ENCODE peak calls at places on chromosomes 1 and 21, in five cellular contexts. Q, X, F, H and T are unnamed samples.
A peak's percentile ranks its signal among the peaks of the same experiment; 100 is the strongest.

GRCh38 chr1:66752000-66752592 is at the start of gene DYNLT5:
- DNase-seq in Q (peak; percentile 81), X (no peak), F (peak; percentile 92), H (no peak), T (peak; percentile 64)

GRCh38 chr1:165116732-165117131 is 239.8 kb downstream of the LMX1A start:
- DNase-seq in Q (peak; percentile 82), X (no peak), F (no peak), H (peak; percentile 70), T (peak; percentile 79)

GRCh38 chr1:223248001-223248786 is 105.1 kb upstream of the TLR5 start:
- DNase-seq in Q (no peak), X (no peak), F (no peak), H (no peak), T (no peak)

GRCh38 chr1:15353839-15354579 is 55.7 kb upstream of the EFHD2 start:
- DNase-seq in Q (no peak), X (no peak), F (no peak), H (peak; percentile 66), T (no peak)

GRCh38 chr1:9823943-9824701 is at the start of gene CLSTN1:
- DNase-seq in Q (peak; percentile 100), X (peak; percentile 87), F (peak; percentile 69), H (peak; percentile 84), T (peak; percentile 81)

GRCh38 chr1:172898866-172899265 is 151.9 kb downstream of the TNFSF18 start:
- DNase-seq in Q (no peak), X (no peak), F (no peak), H (no peak), T (no peak)

GRCh38 chr1:45979778-45980176 is 152.7 kb downstream of the PIK3R3 start:
- DNase-seq in Q (no peak), X (no peak), F (no peak), H (no peak), T (no peak)

GRCh38 chr1:40281852-40282251 is 23.8 kb downstream of the ZMPSTE24 start:
- DNase-seq in Q (no peak), X (no peak), F (no peak), H (no peak), T (no peak)

GRCh38 chr1:119276558-119276957 is 92.0 kb upstream of the HAO2 start:
- DNase-seq in Q (no peak), X (no peak), F (no peak), H (no peak), T (no peak)

GRCh38 chr1:44941424-44942324 is 44.7 kb downstream of the EIF2B3 start:
- DNase-seq in Q (no peak), X (no peak), F (no peak), H (no peak), T (no peak)

GRCh38 chr21:45351526-45352275 is 53.3 kb upstream of the COL18A1 start:
- DNase-seq in Q (no peak), X (no peak), F (no peak), H (peak; percentile 73), T (no peak)

GRCh38 chr1:192350351-192350750 is 33.6 kb downstream of the RGS21 start:
- DNase-seq in Q (no peak), X (no peak), F (no peak), H (no peak), T (no peak)

GRCh38 chr1:162213281-162213909 is 143.9 kb downstream of the NOS1AP start:
- DNase-seq in Q (peak; percentile 26), X (no peak), F (no peak), H (peak; percentile 34), T (peak; percentile 23)

GRCh38 chr1:50700226-50701020 is 259.6 kb downstream of the FAF1 start:
- DNase-seq in Q (no peak), X (no peak), F (no peak), H (no peak), T (no peak)

GRCh38 chr1:181104790-181105133 is 16.3 kb downstream of the IER5 start:
- DNase-seq in Q (no peak), X (peak; percentile 49), F (no peak), H (no peak), T (no peak)

GRCh38 chr1:214199585-214199984 is 81.4 kb upstream of the SMYD2 start:
- DNase-seq in Q (no peak), X (no peak), F (no peak), H (no peak), T (no peak)

GRCh38 chr1:186930248-186930647 is 101.5 kb downstream of the PLA2G4A start:
- DNase-seq in Q (peak; percentile 9), X (no peak), F (no peak), H (no peak), T (peak; percentile 64)

GRCh38 chr1:156146006-156146748 is 7.2 kb upstream of the SEMA4A start:
- DNase-seq in Q (peak; percentile 88), X (peak; percentile 27), F (peak; percentile 94), H (peak; percentile 94), T (peak; percentile 98)

GRCh38 chr1:185973645-185974044 is 239.5 kb downstream of the HMCN1 start:
- DNase-seq in Q (peak; percentile 48), X (no peak), F (no peak), H (peak; percentile 95), T (peak; percentile 97)

GRCh38 chr1:18926315-18927081 is 24.1 kb upstream of the ALDH4A1 start:
- DNase-seq in Q (peak; percentile 94), X (peak; percentile 82), F (peak; percentile 96), H (peak; percentile 99), T (peak; percentile 93)

GRCh38 chr1:182441719-182442118 is 8.2 kb upstream of the RGSL1 start:
- DNase-seq in Q (no peak), X (no peak), F (no peak), H (no peak), T (no peak)

GRCh38 chr1:36093919-36094318 is 5.2 kb downstream of the ADPRS start:
- DNase-seq in Q (no peak), X (no peak), F (no peak), H (no peak), T (no peak)

GRCh38 chr21:39633043-39633442 is 20.3 kb downstream of the B3GALT5 start:
- DNase-seq in Q (no peak), X (no peak), F (no peak), H (peak; percentile 61), T (peak; percentile 47)